ENCODE peak calls at places on chromosomes 16 and 17, in nine cellular contexts. Y is ovary, E is SK-N-SH, N is A549, O is tibial nerve, P is stomach, W is suprapubic skin, Z is esophagus muscularis mucosa, S is K562. T is an unnamed sample.
A peak's percentile ranks its signal among the peaks of the same experiment; 100 is the strongest.

GRCh38 chr16:48115299-48115698 is 40.5 kb downstream of the ABCC12 start:
- DNase-seq in N (no peak), Y (no peak), Z (no peak), O (no peak), E (no peak), W (no peak), S (no peak), P (no peak), T (no peak)

GRCh38 chr17:17146791-17147406 is 59.2 kb downstream of the PLD6 start:
- DNase-seq in P (no peak), Z (no peak), S (no peak), E (no peak), W (no peak), O (no peak), N (peak; percentile 55), Y (no peak), T (no peak)

GRCh38 chr17:72370819-72371218 is 250.0 kb downstream of the SOX9 start:
- DNase-seq in Z (no peak), Y (no peak), N (peak; percentile 60), S (peak; percentile 16), E (no peak), P (no peak), W (no peak), O (no peak), T (no peak)

GRCh38 chr17:38877130-38877851 is 7.4 kb downstream of the LASP1 start:
- DNase-seq in N (no peak), O (no peak), S (no peak), Z (no peak), P (no peak), W (no peak), E (no peak), Y (peak; percentile 31), T (no peak)

GRCh38 chr16:90057738-90058173 is 19.4 kb downstream of the PRDM7 start:
- DNase-seq in Z (no peak), Y (no peak), S (peak; percentile 46), O (no peak), E (no peak), N (no peak), P (no peak), W (no peak), T (no peak)

GRCh38 chr17:37736428-37736827 is 8.4 kb downstream of the HNF1B start:
- DNase-seq in Y (no peak), P (no peak), W (no peak), Z (no peak), E (no peak), N (no peak), O (no peak), S (no peak), T (no peak)

GRCh38 chr17:71635187-71635586 is 485.6 kb upstream of the SOX9 start:
- DNase-seq in N (no peak), S (no peak), Y (no peak), P (no peak), Z (no peak), O (no peak), E (no peak), W (no peak), T (no peak)

GRCh38 chr17:29019475-29020181 is 13.8 kb upstream of the SEZ6 start:
- DNase-seq in Z (no peak), S (peak; percentile 32), N (no peak), Y (no peak), O (no peak), W (no peak), E (no peak), P (peak; percentile 31), T (no peak)

GRCh38 chr16:66927012-66927436 is 1.7 kb upstream of the RRAD start:
- DNase-seq in O (no peak), P (no peak), N (peak; percentile 52), W (no peak), E (no peak), Z (no peak), S (no peak), Y (no peak), T (no peak)

GRCh38 chr17:79387783-79388182 is 223.1 kb downstream of the RBFOX3 start:
- DNase-seq in E (no peak), P (no peak), S (no peak), O (no peak), W (no peak), Z (no peak), Y (no peak), N (no peak), T (no peak)

GRCh38 chr17:56812971-56813388 is 20.7 kb downstream of the C17orf67 start:
- DNase-seq in Z (no peak), Y (no peak), E (peak; percentile 55), S (no peak), O (no peak), W (no peak), P (no peak), N (no peak), T (no peak)

GRCh38 chr16:84739349-84740124 is 39.7 kb downstream of the USP10 start:
- DNase-seq in O (no peak), Z (no peak), P (no peak), N (no peak), E (no peak), W (no peak), S (no peak), Y (no peak), T (peak; percentile 81)

GRCh38 chr16:53666816-53667415 is 36.7 kb downstream of the RPGRIP1L start:
- DNase-seq in S (no peak), O (no peak), N (no peak), E (no peak), Z (no peak), P (no peak), Y (no peak), W (no peak), T (no peak)

GRCh38 chr16:2450535-2450934 is 9.4 kb upstream of the TEDC2 start:
- DNase-seq in O (no peak), Z (no peak), Y (no peak), S (no peak), E (no peak), W (no peak), N (no peak), P (no peak), T (no peak)

GRCh38 chr17:76153640-76154039 is 12.6 kb upstream of the FOXJ1 start:
- DNase-seq in Z (no peak), O (no peak), N (no peak), Y (no peak), P (no peak), S (no peak), E (no peak), W (no peak), T (peak; percentile 69)
- TF ChIP-seq CTCF in Z (peak; percentile 17), O (no peak), N (no peak), Y (no peak), P (no peak), S (no peak), E (peak; percentile 37), W (no peak), T (no peak)

GRCh38 chr16:75745823-75746222 is 19.5 kb upstream of the CPHXL start:
- DNase-seq in N (no peak), Z (no peak), Y (no peak), O (no peak), S (no peak), E (no peak), W (no peak), P (no peak), T (no peak)
- H3K9me3 ChIP-seq in N (peaks cover 29% of the 10 kb centered on the region), Z (no peaks in the 10 kb centered on the region), Y (no peaks in the 10 kb centered on the region), O (no peaks in the 10 kb centered on the region), S (no peaks in the 10 kb centered on the region), E (peaks cover 12% of the 10 kb centered on the region), W (peaks cover 16% of the 10 kb centered on the region), P (no peaks in the 10 kb centered on the region), T (no peaks in the 10 kb centered on the region)

DNA sequence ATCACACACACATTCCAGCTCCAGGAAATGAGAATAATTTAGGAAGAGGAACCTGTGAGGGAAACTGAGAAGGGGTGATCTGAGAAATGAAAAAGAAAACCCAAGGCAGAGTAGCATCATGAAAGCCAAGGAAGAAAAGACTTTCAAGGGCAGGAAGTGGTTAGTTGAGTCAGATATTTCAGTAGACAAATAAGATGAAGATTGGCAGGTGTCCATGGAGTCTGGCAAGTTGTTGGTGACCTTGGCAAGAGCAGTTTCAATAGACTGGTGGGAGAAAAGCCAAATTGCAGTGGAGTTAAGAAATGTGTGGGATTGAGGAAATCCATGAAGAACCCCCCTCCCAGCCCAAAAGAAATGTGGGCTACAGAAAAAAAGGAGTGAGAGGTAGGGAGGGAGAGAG is 10.7 kb downstream of the GNAO1 start:
- DNase-seq in P (peak; percentile 36), S (no peak), N (no peak), O (no peak), Y (no peak), E (no peak), Z (no peak), W (no peak), T (no peak)
- TF ChIP-seq EP300 in P (no peak), S (no peak), N (no peak), O (no peak), Y (no peak), E (no peak), Z (no peak), W (no peak), T (no peak)

GRCh38 chr17:48625502-48626201 is 506 bp downstream of the HOXB9 start:
- DNase-seq in W (no peak), Z (no peak), Y (no peak), N (peak; percentile 84), S (peak; percentile 76), P (peak; percentile 46), E (no peak), O (no peak), T (no peak)

GRCh38 chr17:48624118-48624517 is 2.0 kb downstream of the HOXB9 start:
- DNase-seq in O (no peak), Z (no peak), E (no peak), W (no peak), Y (no peak), S (no peak), N (no peak), P (no peak), T (no peak)

GRCh38 chr17:48623583-48623982 is 2.6 kb downstream of the HOXB9 start:
- DNase-seq in E (no peak), W (no peak), S (no peak), N (no peak), Z (no peak), Y (no peak), P (no peak), O (no peak), T (no peak)

GRCh38 chr17:48626202-48626469 is at the start of gene HOXB9:
- DNase-seq in S (peak; percentile 73), E (no peak), O (no peak), Z (no peak), W (no peak), Y (no peak), N (no peak), P (no peak), T (no peak)

DNA sequence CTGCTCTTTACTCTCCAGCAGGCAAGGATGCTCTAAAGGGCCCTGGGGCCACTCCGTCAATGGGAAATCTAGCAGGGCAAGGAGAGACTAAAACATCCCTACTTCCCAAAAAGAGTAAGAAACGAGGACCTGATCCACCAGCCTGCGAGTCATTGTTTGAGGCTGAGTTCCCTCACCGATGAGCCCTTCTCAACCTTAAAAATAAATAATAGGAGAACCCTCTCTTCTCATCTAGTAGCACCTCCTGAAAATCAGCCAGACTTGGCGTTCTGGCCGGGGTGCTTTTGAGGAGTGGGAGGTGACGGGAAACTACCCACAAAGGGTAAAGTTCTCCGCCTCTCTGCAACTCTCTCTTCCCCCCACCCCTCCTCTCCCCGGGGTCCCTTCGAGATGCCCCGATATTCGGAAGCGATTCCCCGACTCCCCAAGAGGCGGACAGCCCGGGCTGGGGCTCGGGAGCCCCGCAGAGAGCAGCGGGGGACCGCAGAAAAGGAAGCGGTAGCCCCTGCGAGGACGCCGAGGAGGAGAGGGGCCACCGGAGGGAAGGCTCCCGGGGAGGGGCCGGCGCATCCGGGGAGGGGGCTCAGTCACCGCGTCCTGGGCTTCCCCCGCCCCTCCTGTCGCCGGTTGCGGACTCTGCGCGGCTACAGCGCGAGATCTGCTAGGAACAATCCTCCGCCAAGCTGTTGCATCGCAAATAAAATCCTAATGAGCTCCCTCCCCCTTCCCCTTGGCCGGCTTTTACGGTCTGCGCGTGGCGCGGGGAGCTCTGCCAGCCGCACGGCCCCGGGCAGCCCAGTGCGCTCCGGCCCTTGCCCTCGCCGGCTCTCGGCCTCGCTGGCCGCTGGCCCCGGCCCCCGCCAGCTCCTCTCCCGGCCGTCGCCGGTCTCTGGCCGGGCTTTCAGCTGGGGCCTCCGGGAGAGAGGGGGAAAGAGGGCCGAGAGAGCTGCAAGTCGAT is 1.3 kb downstream of the HOXB9 start:
- DNase-seq in Y (no peak), S (peak; percentile 66), W (no peak), O (no peak), Z (no peak), E (peak; percentile 73), N (peak; percentile 74), P (no peak), T (no peak)
- TF ChIP-seq CTCF in Y (no peak), S (no peak), W (no peak), O (no peak), Z (no peak), E (no peak), N (no peak), P (no peak), T (no peak)

T was measured in sigmoid colon.